ENCODE peak calls at places on chromosomes 11 and 22, in four cellular contexts. A, L, H and C are unnamed samples. For H3K4me1, the result is how much of the 10 kb centered on the place peaks cover.

GRCh38 chr22:49371325-49372110 is 456.2 kb downstream of the BRD1 start:
- DNase-seq in A (no peak), L (no peak), H (no peak), C (no peak)

GRCh38 chr22:37990862-37991261 is 6.5 kb upstream of the SOX10 start:
- DNase-seq in A (no peak), L (no peak), H (no peak), C (no peak)

GRCh38 chr11:92332986-92333385 is 108.4 kb downstream of the FAT3 start:
- DNase-seq in A (no peak), L (no peak), H (no peak), C (no peak)

GRCh38 chr11:35316161-35316560 is 103.2 kb downstream of the SLC1A2 start:
- DNase-seq in A (no peak), L (no peak), H (no peak), C (no peak)

GRCh38 chr11:107689317-107690202 is 22.3 kb downstream of the SLN start:
- DNase-seq in A (peak), L (peak), H (peak), C (peak)

GRCh38 chr22:48940988-48941902 is 886.4 kb downstream of the BRD1 start:
- DNase-seq in A (no peak), L (no peak), H (no peak), C (no peak)

GRCh38 chr11:66421492-66422205 is 814 bp downstream of the NPAS4 start:
- DNase-seq in A (peak), L (peak), H (peak), C (peak)

GRCh38 chr11:126431401-126432064 is 76.0 kb downstream of the ST3GAL4 start:
- DNase-seq in A (no peak), L (no peak), H (peak), C (no peak)

GRCh38 chr11:27350503-27350902 is 12.5 kb downstream of the CCDC34 start:
- DNase-seq in A (no peak), L (no peak), H (no peak), C (no peak)

GRCh38 chr22:44037519-44038370 is 13.6 kb downstream of the PARVB start:
- DNase-seq in A (peak), L (no peak), H (no peak), C (no peak)

GRCh38 chr11:73012121-73012863 is 129.8 kb downstream of the FCHSD2 start:
- DNase-seq in A (no peak), L (no peak), H (no peak), C (no peak)

GRCh38 chr22:27670701-27671412 is 130.7 kb downstream of the MN1 start:
- DNase-seq in A (peak), L (no peak), H (peak), C (no peak)

GRCh38 chr11:123457187-123457770 is 27.2 kb downstream of the GRAMD1B start:
- DNase-seq in A (no peak), L (no peak), H (no peak), C (no peak)

GRCh38 chr11:94154095-94154856 is 25.6 kb downstream of the PANX1 start:
- DNase-seq in A (no peak), L (no peak), H (no peak), C (no peak)

GRCh38 chr11:115720537-115721308 is 216.5 kb upstream of the CADM1 start:
- DNase-seq in A (no peak), L (no peak), H (no peak), C (no peak)

GRCh38 chr11:24171869-24172268 is 325.0 kb upstream of the LUZP2 start:
- DNase-seq in A (no peak), L (no peak), H (no peak), C (no peak)

GRCh38 chr22:26161746-26162145 is 7.5 kb upstream of the SEZ6L start:
- DNase-seq in A (no peak), L (no peak), H (no peak), C (no peak)

GRCh38 chr11:9263840-9264380 is 1.2 kb downstream of the DENND5A start:
- DNase-seq in A (no peak), L (peak), H (no peak), C (no peak)

GRCh38 chr11:111322534-111322933 is 24.2 kb downstream of the POU2AF3 start:
- DNase-seq in A (no peak), L (no peak), H (no peak), C (no peak)

GRCh38 chr11:74159642-74160041 is 11.2 kb downstream of the C2CD3 start:
- DNase-seq in A (no peak), L (no peak), H (no peak), C (no peak)

GRCh38 chr11:8593935-8594909 is at the start of gene STK33:
- DNase-seq in A (peak), L (no peak), H (peak), C (no peak)

GRCh38 chr11:35529971-35530495 is 4.6 kb upstream of the PAMR1 start:
- DNase-seq in A (no peak), L (no peak), H (no peak), C (no peak)

GRCh38 chr11:112617089-112617407 is 344.2 kb upstream of the NCAM1 start:
- DNase-seq in A (no peak), L (no peak), H (no peak), C (no peak)

GRCh38 chr11:112613051-112613972 is 347.9 kb upstream of the NCAM1 start:
- DNase-seq in A (peak), L (no peak), H (no peak), C (no peak)

GRCh38 chr11:112614605-112615004 is 346.6 kb upstream of the NCAM1 start:
- DNase-seq in A (no peak), L (no peak), H (no peak), C (no peak)

GRCh38 chr11:112616292-112617088 is 344.7 kb upstream of the NCAM1 start:
- DNase-seq in A (no peak), L (no peak), H (no peak), C (no peak)

GRCh38 chr11:112615238-112615637 is 346.0 kb upstream of the NCAM1 start:
- DNase-seq in A (no peak), L (no peak), H (no peak), C (no peak)
- H3K4me1 ChIP-seq in A (under half), L (under half), H (under half), C (under half)

GRCh38 chr22:36238348-36239149 is 778 bp downstream of the APOL2 start:
- DNase-seq in A (no peak), L (no peak), H (no peak), C (no peak)
- H3K4me1 ChIP-seq in A (under half), L (under half), H (under half), C (under half)

DNA sequence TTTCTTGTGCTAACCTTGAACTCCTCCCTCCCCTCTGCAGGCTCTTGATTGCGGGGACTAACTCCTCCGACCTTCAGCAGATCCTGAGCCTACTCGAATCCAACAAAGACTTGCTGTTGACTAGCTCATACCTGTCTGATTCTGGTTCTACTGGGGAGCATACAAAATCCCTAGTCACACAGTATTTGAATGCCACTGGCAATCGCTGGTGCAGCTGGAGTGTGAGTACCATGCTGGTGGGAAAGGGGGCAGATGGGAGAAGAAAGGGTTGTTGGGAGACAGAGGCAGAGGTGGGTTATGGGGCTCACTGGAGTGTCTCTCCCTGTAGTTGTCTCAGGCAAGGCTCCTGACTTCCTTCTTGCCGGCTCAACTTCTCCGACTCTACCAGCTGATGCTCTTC is 4.4 kb downstream of the SLC3A2 start:
- DNase-seq in A (no peak), L (no peak), H (no peak), C (no peak)
- H3K4me1 ChIP-seq in A (under half), L (under half), H (under half), C (under half)

GRCh38 chr11:837189-837989 is 4.6 kb downstream of the CD151 start:
- DNase-seq in A (no peak), L (no peak), H (no peak), C (no peak)
- H3K4me1 ChIP-seq in A (under half), L (under half), H (half or more), C (under half)

GRCh38 chr22:45998638-45999378 is 21.8 kb upstream of the WNT7B start:
- DNase-seq in A (no peak), L (no peak), H (no peak), C (no peak)
- H3K4me1 ChIP-seq in A (under half), L (under half), H (half or more), C (under half)

DNA sequence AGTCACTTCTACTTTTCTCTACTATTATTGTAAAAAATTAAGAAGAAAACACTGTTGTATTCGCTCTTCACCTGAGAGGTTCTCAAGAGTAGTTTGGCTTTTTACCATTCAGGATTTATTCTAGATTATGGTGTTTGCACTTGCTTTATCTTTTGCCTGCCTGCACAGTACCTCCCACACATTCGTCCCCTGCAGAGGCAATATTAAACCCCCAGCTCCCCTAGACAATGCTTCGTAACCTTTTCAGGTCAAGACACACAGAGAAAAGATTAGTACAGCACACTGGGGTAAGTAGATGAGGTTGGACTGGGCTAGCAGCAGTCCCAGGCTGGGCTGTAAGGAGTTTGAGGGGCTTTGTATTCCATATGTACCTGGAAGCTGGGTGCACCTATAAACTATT is 62.4 kb downstream of the TNRC6B start:
- DNase-seq in A (no peak), L (no peak), H (no peak), C (no peak)
- H3K4me1 ChIP-seq in A (under half), L (half or more), H (under half), C (half or more)